ENCODE peak calls at places on chromosomes 13 and 19, in six cellular contexts. One of them, this sample, is unnamed.

GRCh38 chr19:54928299-54928698 is 19.0 kb downstream of the NLRP7 start:
- DNase-seq in A549: no peak
- DNase-seq in endothelial cell of umbilical vein: no peak
- DNase-seq in K562: no peak
- DNase-seq in GM12878: no peak
- DNase-seq in HepG2: no peak
- DNase-seq in this sample: peak

GRCh38 chr19:33373701-33374405 is at the start of gene CEBPG:
- DNase-seq in A549: peak
- DNase-seq in endothelial cell of umbilical vein: peak
- DNase-seq in K562: peak
- DNase-seq in GM12878: no peak
- DNase-seq in HepG2: no peak
- DNase-seq in this sample: peak

GRCh38 chr19:46426506-46427162 is 2.1 kb downstream of the PNMA8C start:
- DNase-seq in A549: peak
- DNase-seq in endothelial cell of umbilical vein: peak
- DNase-seq in K562: peak
- DNase-seq in GM12878: no peak
- DNase-seq in HepG2: peak
- DNase-seq in this sample: no peak

GRCh38 chr19:36972594-36972993 is 56.5 kb downstream of the ZNF568 start:
- DNase-seq in A549: no peak
- DNase-seq in endothelial cell of umbilical vein: no peak
- DNase-seq in K562: no peak
- DNase-seq in GM12878: no peak
- DNase-seq in HepG2: no peak
- DNase-seq in this sample: no peak

GRCh38 chr13:65112123-65113075 is 2117.7 kb downstream of the PCDH9 start:
- DNase-seq in A549: no peak
- DNase-seq in endothelial cell of umbilical vein: no peak
- DNase-seq in K562: no peak
- DNase-seq in GM12878: no peak
- DNase-seq in HepG2: no peak
- DNase-seq in this sample: no peak

GRCh38 chr13:109787135-109787954 is 962 bp upstream of the IRS2 start:
- DNase-seq in A549: no peak
- DNase-seq in endothelial cell of umbilical vein: peak
- DNase-seq in K562: peak
- DNase-seq in GM12878: no peak
- DNase-seq in HepG2: no peak
- DNase-seq in this sample: peak

GRCh38 chr19:18340990-18341868 is 831 bp downstream of the PGPEP1 start:
- DNase-seq in A549: no peak
- DNase-seq in endothelial cell of umbilical vein: peak
- DNase-seq in K562: peak
- DNase-seq in GM12878: no peak
- DNase-seq in HepG2: peak
- DNase-seq in this sample: peak

GRCh38 chr19:18414504-18415176 is 4.6 kb upstream of the SSBP4 start:
- DNase-seq in A549: no peak
- DNase-seq in endothelial cell of umbilical vein: no peak
- DNase-seq in K562: peak
- DNase-seq in GM12878: no peak
- DNase-seq in HepG2: no peak
- DNase-seq in this sample: peak

GRCh38 chr13:114283581-114283980 is 2.2 kb downstream of the UPF3A start:
- DNase-seq in A549: no peak
- DNase-seq in endothelial cell of umbilical vein: no peak
- DNase-seq in K562: peak
- DNase-seq in GM12878: no peak
- DNase-seq in HepG2: peak
- DNase-seq in this sample: peak

GRCh38 chr19:15928321-15928720 is 6.0 kb downstream of the CYP4F11 start:
- DNase-seq in A549: no peak
- DNase-seq in endothelial cell of umbilical vein: no peak
- DNase-seq in K562: no peak
- DNase-seq in GM12878: no peak
- DNase-seq in HepG2: no peak
- DNase-seq in this sample: no peak

GRCh38 chr19:4639531-4640246 is 373 bp downstream of the TNFAIP8L1 start:
- DNase-seq in A549: no peak
- DNase-seq in endothelial cell of umbilical vein: peak
- DNase-seq in K562: no peak
- DNase-seq in GM12878: no peak
- DNase-seq in HepG2: peak
- DNase-seq in this sample: no peak

GRCh38 chr19:55086730-55087541 is 11.3 kb downstream of the EPS8L1 start:
- DNase-seq in A549: no peak
- DNase-seq in endothelial cell of umbilical vein: peak
- DNase-seq in K562: no peak
- DNase-seq in GM12878: no peak
- DNase-seq in HepG2: no peak
- DNase-seq in this sample: no peak

GRCh38 chr19:19510432-19510831 is 4.9 kb downstream of the TSSK6 start:
- DNase-seq in A549: no peak
- DNase-seq in endothelial cell of umbilical vein: no peak
- DNase-seq in K562: no peak
- DNase-seq in GM12878: no peak
- DNase-seq in HepG2: no peak
- DNase-seq in this sample: no peak

GRCh38 chr13:90686438-90686837 is 661.0 kb upstream of the MIR17HG start:
- DNase-seq in A549: no peak
- DNase-seq in endothelial cell of umbilical vein: no peak
- DNase-seq in K562: no peak
- DNase-seq in GM12878: no peak
- DNase-seq in HepG2: no peak
- DNase-seq in this sample: no peak

GRCh38 chr19:46289724-46290619 is 6.9 kb upstream of the HIF3A start:
- DNase-seq in A549: no peak
- DNase-seq in endothelial cell of umbilical vein: no peak
- DNase-seq in K562: no peak
- DNase-seq in GM12878: no peak
- DNase-seq in HepG2: no peak
- DNase-seq in this sample: no peak

GRCh38 chr19:11096210-11096841 is 7.1 kb downstream of the LDLR start:
- DNase-seq in A549: no peak
- DNase-seq in endothelial cell of umbilical vein: peak
- DNase-seq in K562: no peak
- DNase-seq in GM12878: peak
- DNase-seq in HepG2: no peak
- DNase-seq in this sample: peak

GRCh38 chr13:35881360-35881759 is 249.8 kb downstream of the DCLK1 start:
- DNase-seq in A549: no peak
- DNase-seq in endothelial cell of umbilical vein: no peak
- DNase-seq in K562: no peak
- DNase-seq in GM12878: no peak
- DNase-seq in HepG2: no peak
- DNase-seq in this sample: no peak

GRCh38 chr19:5113101-5113557 is 144.2 kb downstream of the KDM4B start:
- DNase-seq in A549: no peak
- DNase-seq in endothelial cell of umbilical vein: no peak
- DNase-seq in K562: no peak
- DNase-seq in GM12878: no peak
- DNase-seq in HepG2: no peak
- DNase-seq in this sample: no peak

GRCh38 chr19:44927746-44928145 is 13.3 kb downstream of the APOC1 start:
- DNase-seq in A549: no peak
- DNase-seq in endothelial cell of umbilical vein: no peak
- DNase-seq in K562: no peak
- DNase-seq in GM12878: no peak
- DNase-seq in HepG2: no peak
- DNase-seq in this sample: no peak

GRCh38 chr19:18915639-18916038 is 3.5 kb downstream of the COPE start:
- DNase-seq in A549: no peak
- DNase-seq in endothelial cell of umbilical vein: peak
- DNase-seq in K562: no peak
- DNase-seq in GM12878: no peak
- DNase-seq in HepG2: peak
- DNase-seq in this sample: peak

GRCh38 chr13:41296879-41297646 is 14.0 kb upstream of the NAA16 start:
- DNase-seq in A549: no peak
- DNase-seq in endothelial cell of umbilical vein: no peak
- DNase-seq in K562: no peak
- DNase-seq in GM12878: no peak
- DNase-seq in HepG2: no peak
- DNase-seq in this sample: no peak

GRCh38 chr19:17076539-17076919 is 952 bp downstream of the MYO9B start:
- DNase-seq in A549: no peak
- DNase-seq in endothelial cell of umbilical vein: peak
- DNase-seq in K562: peak
- DNase-seq in GM12878: no peak
- DNase-seq in HepG2: no peak
- DNase-seq in this sample: peak

GRCh38 chr13:38819053-38819452 is 132.2 kb downstream of the FREM2 start:
- DNase-seq in A549: no peak
- DNase-seq in endothelial cell of umbilical vein: peak
- DNase-seq in K562: no peak
- DNase-seq in GM12878: no peak
- DNase-seq in HepG2: no peak
- DNase-seq in this sample: no peak

GRCh38 chr19:19081642-19082151 is 17.9 kb downstream of the SLC25A42 start:
- DNase-seq in A549: no peak
- DNase-seq in endothelial cell of umbilical vein: no peak
- DNase-seq in K562: peak
- DNase-seq in GM12878: no peak
- DNase-seq in HepG2: no peak
- DNase-seq in this sample: no peak

GRCh38 chr19:19643158-19644053 is at the start of gene GMIP:
- DNase-seq in A549: peak
- DNase-seq in endothelial cell of umbilical vein: peak
- DNase-seq in K562: peak
- DNase-seq in GM12878: no peak
- DNase-seq in HepG2: peak
- DNase-seq in this sample: peak

GRCh38 chr19:17078920-17079709 is 3.5 kb downstream of the MYO9B start:
- DNase-seq in A549: no peak
- DNase-seq in endothelial cell of umbilical vein: no peak
- DNase-seq in K562: no peak
- DNase-seq in GM12878: no peak
- DNase-seq in HepG2: no peak
- DNase-seq in this sample: no peak

GRCh38 chr13:113328851-113329250 is 31.8 kb downstream of the LAMP1 start:
- DNase-seq in A549: no peak
- DNase-seq in endothelial cell of umbilical vein: no peak
- DNase-seq in K562: no peak
- DNase-seq in GM12878: no peak
- DNase-seq in HepG2: no peak
- DNase-seq in this sample: no peak

GRCh38 chr13:79647518-79647917 is 166.6 kb downstream of the NDFIP2 start:
- DNase-seq in A549: no peak
- DNase-seq in endothelial cell of umbilical vein: peak
- DNase-seq in K562: no peak
- DNase-seq in GM12878: no peak
- DNase-seq in HepG2: no peak
- DNase-seq in this sample: no peak

GRCh38 chr13:109154546-109154945 is 525.1 kb downstream of the MYO16 start:
- DNase-seq in A549: no peak
- DNase-seq in endothelial cell of umbilical vein: peak
- DNase-seq in K562: no peak
- DNase-seq in GM12878: no peak
- DNase-seq in HepG2: no peak
- DNase-seq in this sample: no peak

GRCh38 chr13:104357174-104357573 is 1291.0 kb upstream of the SLC10A2 start:
- DNase-seq in A549: no peak
- DNase-seq in endothelial cell of umbilical vein: no peak
- DNase-seq in K562: no peak
- DNase-seq in GM12878: no peak
- DNase-seq in HepG2: no peak
- DNase-seq in this sample: no peak

GRCh38 chr19:38263696-38264485 is 482 bp upstream of the SPINT2 start:
- DNase-seq in A549: peak
- DNase-seq in endothelial cell of umbilical vein: no peak
- DNase-seq in K562: no peak
- DNase-seq in GM12878: no peak
- DNase-seq in HepG2: peak
- DNase-seq in this sample: no peak

GRCh38 chr13:49740870-49741269 is 49.6 kb upstream of the EBPL start:
- DNase-seq in A549: no peak
- DNase-seq in endothelial cell of umbilical vein: no peak
- DNase-seq in K562: no peak
- DNase-seq in GM12878: no peak
- DNase-seq in HepG2: peak
- DNase-seq in this sample: peak

GRCh38 chr19:33397536-33398360 is 24.2 kb downstream of the CEBPG start:
- DNase-seq in A549: no peak
- DNase-seq in endothelial cell of umbilical vein: no peak
- DNase-seq in K562: peak
- DNase-seq in GM12878: no peak
- DNase-seq in HepG2: peak
- DNase-seq in this sample: no peak

GRCh38 chr19:29771708-29772415 is 39.9 kb upstream of the CCNE1 start:
- DNase-seq in A549: peak
- DNase-seq in endothelial cell of umbilical vein: peak
- DNase-seq in K562: peak
- DNase-seq in GM12878: no peak
- DNase-seq in HepG2: peak
- DNase-seq in this sample: peak
- TF ChIP-seq MYC in A549: no peak
- TF ChIP-seq MYC in endothelial cell of umbilical vein: no peak
- TF ChIP-seq MYC in K562: no peak
- TF ChIP-seq MYC in GM12878: no peak
- TF ChIP-seq MYC in HepG2: no peak
- TF ChIP-seq MYC in this sample: no peak

DNA sequence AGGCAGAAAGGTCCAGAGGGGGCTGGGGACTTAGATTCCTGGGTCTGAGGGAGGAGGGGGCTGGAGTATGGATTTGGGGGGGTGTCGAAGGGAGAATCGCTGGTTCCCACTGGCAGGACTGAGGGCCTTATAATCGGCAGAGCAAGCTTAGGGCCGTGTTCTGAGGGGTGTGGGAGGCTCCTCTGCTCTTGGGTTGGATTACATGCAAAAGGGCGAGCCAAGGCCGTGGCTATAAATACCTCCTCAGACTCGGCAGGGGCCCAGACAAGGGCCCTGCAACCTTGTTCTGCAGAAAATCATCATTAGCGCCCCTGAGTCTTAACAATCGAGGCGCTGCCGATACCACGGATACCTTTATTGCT is 707 bp upstream of the MAMSTR start:
- DNase-seq in A549: no peak
- DNase-seq in endothelial cell of umbilical vein: no peak
- DNase-seq in K562: no peak
- DNase-seq in GM12878: no peak
- DNase-seq in HepG2: no peak
- DNase-seq in this sample: no peak
- TF ChIP-seq POLR2A in A549: no peak
- TF ChIP-seq POLR2A in endothelial cell of umbilical vein: no peak
- TF ChIP-seq POLR2A in K562: no peak
- TF ChIP-seq POLR2A in GM12878: no peak
- TF ChIP-seq POLR2A in HepG2: no peak
- TF ChIP-seq POLR2A in this sample: no peak

GRCh38 chr13:100659578-100659977 is 15.0 kb downstream of the TMTC4 start:
- DNase-seq in A549: no peak
- DNase-seq in endothelial cell of umbilical vein: no peak
- DNase-seq in K562: no peak
- DNase-seq in GM12878: no peak
- DNase-seq in HepG2: no peak
- DNase-seq in this sample: no peak
- TF ChIP-seq MAX in A549: no peak
- TF ChIP-seq MAX in endothelial cell of umbilical vein: no peak
- TF ChIP-seq MAX in K562: no peak
- TF ChIP-seq MAX in GM12878: no peak
- TF ChIP-seq MAX in HepG2: no peak
- TF ChIP-seq MAX in this sample: no peak

GRCh38 chr13:94858856-94859811 is 146.8 kb upstream of the SOX21 start:
- DNase-seq in A549: no peak
- DNase-seq in endothelial cell of umbilical vein: peak
- DNase-seq in K562: no peak
- DNase-seq in GM12878: no peak
- DNase-seq in HepG2: no peak
- DNase-seq in this sample: no peak
- TF ChIP-seq MYC in A549: no peak
- TF ChIP-seq MYC in endothelial cell of umbilical vein: peak
- TF ChIP-seq MYC in K562: no peak
- TF ChIP-seq MYC in GM12878: no peak
- TF ChIP-seq MYC in HepG2: no peak
- TF ChIP-seq MYC in this sample: no peak